ENCODE peak calls at places on chromosomes 11 and 22, in four cellular contexts. One of them, this sample, is unnamed.

GRCh38 chr11:1766719-1767398 is 3.1 kb upstream of the CTSD start:
- DNase-seq in IMR-90: no peak
- DNase-seq in epithelial cell of esophagus: no peak
- DNase-seq in transverse colon: no peak
- DNase-seq in this sample: no peak

GRCh38 chr11:115008774-115009173 is 330.4 kb downstream of the NXPE2 start:
- DNase-seq in epithelial cell of esophagus: no peak
- DNase-seq in IMR-90: no peak
- DNase-seq in transverse colon: no peak
- DNase-seq in this sample: no peak

GRCh38 chr11:75376175-75376574 is 23.1 kb upstream of the RPS3 start:
- DNase-seq in epithelial cell of esophagus: no peak
- DNase-seq in transverse colon: no peak
- DNase-seq in IMR-90: no peak
- DNase-seq in this sample: no peak

GRCh38 chr11:70619591-70619990 is 221.3 kb downstream of the CTTN start:
- DNase-seq in epithelial cell of esophagus: no peak
- DNase-seq in transverse colon: no peak
- DNase-seq in IMR-90: no peak
- DNase-seq in this sample: no peak

GRCh38 chr22:36385491-36386350 is 2.0 kb downstream of the MYH9 start:
- DNase-seq in epithelial cell of esophagus: peak
- DNase-seq in IMR-90: no peak
- DNase-seq in transverse colon: peak
- DNase-seq in this sample: peak

GRCh38 chr11:128686045-128686741 is 7.7 kb upstream of the FLI1 start:
- DNase-seq in IMR-90: no peak
- DNase-seq in transverse colon: no peak
- DNase-seq in epithelial cell of esophagus: no peak
- DNase-seq in this sample: no peak

GRCh38 chr11:75383246-75383645 is 16.1 kb upstream of the RPS3 start:
- DNase-seq in epithelial cell of esophagus: no peak
- DNase-seq in IMR-90: no peak
- DNase-seq in transverse colon: no peak
- DNase-seq in this sample: no peak

GRCh38 chr11:95788921-95789505 is 569 bp downstream of the FAM76B start:
- DNase-seq in transverse colon: peak
- DNase-seq in epithelial cell of esophagus: peak
- DNase-seq in IMR-90: peak
- DNase-seq in this sample: peak

GRCh38 chr11:115941481-115941993 is 437.3 kb upstream of the CADM1 start:
- DNase-seq in transverse colon: peak
- DNase-seq in IMR-90: peak
- DNase-seq in epithelial cell of esophagus: peak
- DNase-seq in this sample: peak

GRCh38 chr22:28980326-28980725 is 81.3 kb downstream of the C22orf31 start:
- DNase-seq in IMR-90: no peak
- DNase-seq in epithelial cell of esophagus: no peak
- DNase-seq in transverse colon: no peak
- DNase-seq in this sample: peak

GRCh38 chr11:116610190-116610589 is 162.6 kb downstream of the BUD13 start:
- DNase-seq in transverse colon: no peak
- DNase-seq in epithelial cell of esophagus: no peak
- DNase-seq in IMR-90: no peak
- DNase-seq in this sample: no peak

GRCh38 chr11:105670811-105671210 is 60.9 kb downstream of the GRIA4 start:
- DNase-seq in IMR-90: peak
- DNase-seq in epithelial cell of esophagus: peak
- DNase-seq in transverse colon: no peak
- DNase-seq in this sample: no peak

GRCh38 chr11:58530236-58530635 is 22.3 kb upstream of the OR5B21 start:
- DNase-seq in transverse colon: no peak
- DNase-seq in epithelial cell of esophagus: no peak
- DNase-seq in IMR-90: no peak
- DNase-seq in this sample: no peak

GRCh38 chr11:1744879-1745700 is 5.3 kb downstream of the IFITM10 start:
- DNase-seq in transverse colon: no peak
- DNase-seq in IMR-90: no peak
- DNase-seq in epithelial cell of esophagus: no peak
- DNase-seq in this sample: no peak

GRCh38 chr11:68226421-68226820 is 13.3 kb upstream of the KMT5B start:
- DNase-seq in transverse colon: no peak
- DNase-seq in epithelial cell of esophagus: no peak
- DNase-seq in IMR-90: no peak
- DNase-seq in this sample: no peak

GRCh38 chr22:36561291-36561811 is 32.4 kb upstream of the EIF3D start:
- DNase-seq in IMR-90: no peak
- DNase-seq in epithelial cell of esophagus: no peak
- DNase-seq in transverse colon: no peak
- DNase-seq in this sample: no peak

GRCh38 chr11:2806351-2807058 is 79.1 kb downstream of the CDKN1C start:
- DNase-seq in transverse colon: peak
- DNase-seq in IMR-90: no peak
- DNase-seq in epithelial cell of esophagus: no peak
- DNase-seq in this sample: no peak

GRCh38 chr11:68538025-68538424 is 77.5 kb downstream of the PPP6R3 start:
- DNase-seq in IMR-90: no peak
- DNase-seq in transverse colon: no peak
- DNase-seq in epithelial cell of esophagus: no peak
- DNase-seq in this sample: no peak

GRCh38 chr22:37669586-37669985 is 5.8 kb upstream of the LGALS1 start:
- DNase-seq in epithelial cell of esophagus: no peak
- DNase-seq in IMR-90: peak
- DNase-seq in transverse colon: no peak
- DNase-seq in this sample: no peak

GRCh38 chr22:22935546-22936157 is 48.0 kb downstream of the IGLL5 start:
- DNase-seq in epithelial cell of esophagus: no peak
- DNase-seq in IMR-90: no peak
- DNase-seq in transverse colon: peak
- DNase-seq in this sample: no peak

GRCh38 chr11:29447821-29448220 is 569.0 kb downstream of the KCNA4 start:
- DNase-seq in IMR-90: no peak
- DNase-seq in epithelial cell of esophagus: no peak
- DNase-seq in transverse colon: no peak
- DNase-seq in this sample: no peak

GRCh38 chr11:22711212-22711770 is 44.9 kb downstream of the GAS2 start:
- DNase-seq in IMR-90: no peak
- DNase-seq in transverse colon: no peak
- DNase-seq in epithelial cell of esophagus: peak
- DNase-seq in this sample: no peak

GRCh38 chr22:17161991-17162390 is 2.9 kb upstream of the HDHD5 start:
- DNase-seq in transverse colon: no peak
- DNase-seq in IMR-90: no peak
- DNase-seq in epithelial cell of esophagus: no peak
- DNase-seq in this sample: no peak

GRCh38 chr11:69355346-69355940 is 61.5 kb downstream of the MYEOV start:
- DNase-seq in transverse colon: no peak
- DNase-seq in IMR-90: no peak
- DNase-seq in epithelial cell of esophagus: no peak
- DNase-seq in this sample: no peak

GRCh38 chr22:39612811-39613548 is 42.4 kb downstream of the CACNA1I start:
- DNase-seq in IMR-90: no peak
- DNase-seq in transverse colon: no peak
- DNase-seq in epithelial cell of esophagus: no peak
- DNase-seq in this sample: no peak

GRCh38 chr22:25085930-25086901 is 113.4 kb upstream of the CRYBB3 start:
- DNase-seq in transverse colon: no peak
- DNase-seq in epithelial cell of esophagus: no peak
- DNase-seq in IMR-90: no peak
- DNase-seq in this sample: peak

GRCh38 chr11:27873664-27874063 is 173.4 kb upstream of the BDNF start:
- DNase-seq in epithelial cell of esophagus: no peak
- DNase-seq in IMR-90: no peak
- DNase-seq in transverse colon: no peak
- DNase-seq in this sample: no peak

GRCh38 chr11:13318498-13319295 is 41.1 kb downstream of the BMAL1 start:
- DNase-seq in transverse colon: no peak
- DNase-seq in epithelial cell of esophagus: no peak
- DNase-seq in IMR-90: no peak
- DNase-seq in this sample: no peak

GRCh38 chr11:62591448-62592215 is at the start of gene TUT1:
- DNase-seq in IMR-90: peak
- DNase-seq in transverse colon: peak
- DNase-seq in epithelial cell of esophagus: peak
- DNase-seq in this sample: peak
- TF ChIP-seq CTCF in IMR-90: no peak
- TF ChIP-seq CTCF in transverse colon: peak
- TF ChIP-seq CTCF in epithelial cell of esophagus: no peak
- TF ChIP-seq CTCF in this sample: no peak

GRCh38 chr11:20005747-20006146 is 154.5 kb downstream of the DBX1 start:
- DNase-seq in IMR-90: no peak
- DNase-seq in epithelial cell of esophagus: peak
- DNase-seq in transverse colon: no peak
- DNase-seq in this sample: no peak

GRCh38 chr11:20004856-20005255 is 155.4 kb downstream of the DBX1 start:
- DNase-seq in epithelial cell of esophagus: no peak
- DNase-seq in transverse colon: no peak
- DNase-seq in IMR-90: no peak
- DNase-seq in this sample: no peak

GRCh38 chr11:20002312-20003216 is 157.7 kb downstream of the DBX1 start:
- DNase-seq in IMR-90: no peak
- DNase-seq in epithelial cell of esophagus: no peak
- DNase-seq in transverse colon: no peak
- DNase-seq in this sample: no peak

GRCh38 chr11:20000393-20001134 is 159.7 kb downstream of the DBX1 start:
- DNase-seq in transverse colon: no peak
- DNase-seq in epithelial cell of esophagus: no peak
- DNase-seq in IMR-90: no peak
- DNase-seq in this sample: no peak

GRCh38 chr11:20003357-20003756 is 156.9 kb downstream of the DBX1 start:
- DNase-seq in epithelial cell of esophagus: peak
- DNase-seq in transverse colon: no peak
- DNase-seq in IMR-90: no peak
- DNase-seq in this sample: no peak
- H3K4me3 ChIP-seq in epithelial cell of esophagus: no peak
- H3K4me3 ChIP-seq in transverse colon: no peak
- H3K4me3 ChIP-seq in IMR-90: no peak
- H3K4me3 ChIP-seq in this sample: no peak

DNA sequence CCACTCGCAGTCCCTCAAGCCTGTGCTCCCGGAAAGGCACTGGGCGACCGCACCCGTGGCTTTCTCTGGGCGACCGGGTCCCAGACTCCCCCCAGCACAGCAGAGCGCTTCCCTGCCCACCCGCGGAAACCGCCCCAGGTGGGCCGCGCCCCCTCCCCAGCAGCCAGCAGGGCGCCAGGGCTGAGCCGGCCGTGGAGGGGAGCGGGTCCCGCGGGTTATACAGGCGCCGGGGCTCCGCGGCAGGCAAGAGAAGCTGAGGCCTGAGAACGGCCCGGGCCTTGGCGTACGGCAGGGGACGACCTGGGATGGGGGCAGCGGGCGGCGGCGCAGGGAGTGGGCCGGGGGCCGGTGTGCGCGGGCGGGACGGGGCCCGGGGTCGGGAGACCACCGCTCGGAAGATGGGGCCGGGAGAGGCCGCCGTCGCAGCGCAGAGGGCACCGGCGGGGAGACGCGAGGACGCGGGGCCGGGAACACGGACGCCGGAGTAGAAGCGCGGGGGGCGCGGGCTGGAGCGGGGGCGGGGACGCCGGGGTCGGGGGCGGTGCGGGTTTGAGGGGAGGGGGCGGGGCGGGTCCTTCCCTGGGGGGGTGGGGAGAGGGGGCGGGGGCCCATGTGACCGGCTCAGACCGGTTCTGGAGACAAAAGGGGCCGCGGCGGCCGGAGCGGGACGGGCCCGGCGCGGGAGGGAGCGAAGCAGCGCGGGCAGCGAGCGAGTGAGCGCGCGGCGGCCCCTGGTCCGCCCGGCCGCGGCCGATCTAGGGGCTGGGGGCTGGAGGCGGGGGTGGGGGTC is at the start of gene MDK:
- DNase-seq in transverse colon: peak
- DNase-seq in IMR-90: no peak
- DNase-seq in epithelial cell of esophagus: no peak
- DNase-seq in this sample: peak
- TF ChIP-seq CTCF in transverse colon: no peak
- TF ChIP-seq CTCF in IMR-90: no peak
- TF ChIP-seq CTCF in epithelial cell of esophagus: no peak
- TF ChIP-seq CTCF in this sample: no peak

DNA sequence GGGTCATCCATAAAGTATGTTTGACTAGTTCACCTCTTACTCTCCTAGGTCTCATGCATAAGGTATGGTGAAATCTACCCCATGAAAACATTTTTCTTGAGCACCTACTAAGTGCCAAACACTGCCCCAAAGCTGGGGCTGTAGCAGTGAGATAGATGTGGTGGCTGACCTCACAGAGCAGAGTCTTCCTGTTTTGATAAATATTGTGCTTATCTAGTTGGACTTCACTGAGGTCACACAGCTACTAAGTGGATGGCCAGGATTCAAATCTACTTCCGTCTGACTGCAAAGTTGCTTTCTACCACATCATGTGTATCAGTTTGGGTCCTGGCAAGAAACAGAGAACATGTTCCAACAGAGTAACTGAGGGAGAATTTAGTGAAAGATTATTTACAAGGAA is 6.4 kb upstream of the HTATIP2 start:
- DNase-seq in epithelial cell of esophagus: no peak
- DNase-seq in IMR-90: no peak
- DNase-seq in transverse colon: no peak
- DNase-seq in this sample: no peak
- H3K4me3 ChIP-seq in epithelial cell of esophagus: no peak
- H3K4me3 ChIP-seq in IMR-90: no peak
- H3K4me3 ChIP-seq in transverse colon: no peak
- H3K4me3 ChIP-seq in this sample: no peak

This sample was measured in cardiac fibroblast.